ENCODE peak calls at places on chromosomes 7 and 10, in six cellular contexts. P, T, U, C, W and J are unnamed samples.

GRCh38 chr10:100826661-100826982 is 81.2 kb downstream of the PAX2 start:
- DNase-seq in P (no peak), T (no peak), U (no peak), C (no peak), W (no peak), J (no peak)

GRCh38 chr7:151755131-151755787 is 121.7 kb downstream of the PRKAG2 start:
- DNase-seq in P (no peak), T (no peak), U (no peak), C (no peak), W (peak), J (no peak)

GRCh38 chr7:108246227-108246837 is 116.2 kb upstream of the LAMB4 start:
- DNase-seq in P (no peak), T (no peak), U (peak), C (peak), W (peak), J (peak)

GRCh38 chr10:78903351-78903940 is 165.3 kb upstream of the ZMIZ1 start:
- DNase-seq in P (no peak), T (peak), U (no peak), C (no peak), W (no peak), J (no peak)

GRCh38 chr7:31735991-31736982 is 49.3 kb downstream of the PPP1R17 start:
- DNase-seq in P (peak), T (peak), U (peak), C (peak), W (peak), J (peak)

GRCh38 chr7:69929622-69930021 is 331.3 kb downstream of the AUTS2 start:
- DNase-seq in P (no peak), T (no peak), U (no peak), C (no peak), W (no peak), J (no peak)

GRCh38 chr10:48579251-48579960 is 25.5 kb downstream of the ARHGAP22 start:
- DNase-seq in P (no peak), T (no peak), U (no peak), C (no peak), W (peak), J (peak)

GRCh38 chr10:112288526-112288925 is 5.3 kb downstream of the TECTB start:
- DNase-seq in P (no peak), T (no peak), U (no peak), C (no peak), W (no peak), J (no peak)

GRCh38 chr7:131947661-131948060 is 391.2 kb upstream of the PODXL start:
- DNase-seq in P (no peak), T (no peak), U (no peak), C (no peak), W (no peak), J (no peak)

GRCh38 chr7:83150310-83150709 is 12.4 kb downstream of the PCLO start:
- DNase-seq in P (no peak), T (no peak), U (no peak), C (no peak), W (no peak), J (no peak)

GRCh38 chr10:78362406-78363022 is 328.9 kb downstream of the RPS24 start:
- DNase-seq in P (no peak), T (peak), U (no peak), C (no peak), W (no peak), J (no peak)

GRCh38 chr7:50304911-50305621 is 550 bp downstream of the IKZF1 start:
- DNase-seq in P (no peak), T (no peak), U (no peak), C (no peak), W (no peak), J (peak)

GRCh38 chr7:137169282-137169698 is 174.2 kb downstream of the PTN start:
- DNase-seq in P (peak), T (peak), U (peak), C (no peak), W (peak), J (peak)

GRCh38 chr7:131011976-131012375 is 278.0 kb upstream of the KLF14 start:
- DNase-seq in P (no peak), T (no peak), U (no peak), C (no peak), W (peak), J (peak)

GRCh38 chr10:87064651-87065050 is 30.0 kb downstream of the GLUD1 start:
- DNase-seq in P (no peak), T (no peak), U (no peak), C (no peak), W (no peak), J (no peak)

GRCh38 chr7:94062372-94062771 is 58.2 kb upstream of the BET1 start:
- DNase-seq in P (no peak), T (no peak), U (no peak), C (no peak), W (peak), J (no peak)

GRCh38 chr10:25048463-25048862 is 32.1 kb downstream of the THNSL1 start:
- DNase-seq in P (no peak), T (no peak), U (no peak), C (no peak), W (no peak), J (no peak)

GRCh38 chr7:75991531-75992082 is 2.8 kb downstream of the TMEM120A start:
- DNase-seq in P (no peak), T (no peak), U (no peak), C (no peak), W (no peak), J (no peak)

GRCh38 chr7:30664184-30664885 is 17.9 kb downstream of the CRHR2 start:
- DNase-seq in P (no peak), T (no peak), U (no peak), C (no peak), W (no peak), J (no peak)

GRCh38 chr7:149855368-149856305 is 17.5 kb downstream of the ZNF862 start:
- DNase-seq in P (no peak), T (no peak), U (no peak), C (peak), W (peak), J (peak)

GRCh38 chr10:86177483-86178155 is 189.0 kb downstream of the GRID1 start:
- DNase-seq in P (no peak), T (no peak), U (no peak), C (no peak), W (no peak), J (no peak)

GRCh38 chr7:111089822-111090426 is 1.0 kb upstream of the LRRN3 start:
- DNase-seq in P (no peak), T (no peak), U (no peak), C (peak), W (peak), J (peak)

GRCh38 chr10:35910234-35910633 is 268.1 kb upstream of the FZD8 start:
- DNase-seq in P (no peak), T (no peak), U (no peak), C (no peak), W (peak), J (peak)

GRCh38 chr10:18681971-18682403 is 22.8 kb downstream of the ARL5B start:
- DNase-seq in P (no peak), T (no peak), U (no peak), C (no peak), W (peak), J (peak)

GRCh38 chr7:27641576-27642230 is 21.0 kb downstream of the HIBADH start:
- DNase-seq in P (no peak), T (no peak), U (no peak), C (no peak), W (no peak), J (no peak)

GRCh38 chr7:42493436-42494198 is 256.6 kb upstream of the GLI3 start:
- DNase-seq in P (peak), T (peak), U (peak), C (no peak), W (peak), J (peak)
- TF ChIP-seq CTCF in P (no peak), T (no peak), U (no peak), C (no peak), W (no peak), J (no peak)

DNA sequence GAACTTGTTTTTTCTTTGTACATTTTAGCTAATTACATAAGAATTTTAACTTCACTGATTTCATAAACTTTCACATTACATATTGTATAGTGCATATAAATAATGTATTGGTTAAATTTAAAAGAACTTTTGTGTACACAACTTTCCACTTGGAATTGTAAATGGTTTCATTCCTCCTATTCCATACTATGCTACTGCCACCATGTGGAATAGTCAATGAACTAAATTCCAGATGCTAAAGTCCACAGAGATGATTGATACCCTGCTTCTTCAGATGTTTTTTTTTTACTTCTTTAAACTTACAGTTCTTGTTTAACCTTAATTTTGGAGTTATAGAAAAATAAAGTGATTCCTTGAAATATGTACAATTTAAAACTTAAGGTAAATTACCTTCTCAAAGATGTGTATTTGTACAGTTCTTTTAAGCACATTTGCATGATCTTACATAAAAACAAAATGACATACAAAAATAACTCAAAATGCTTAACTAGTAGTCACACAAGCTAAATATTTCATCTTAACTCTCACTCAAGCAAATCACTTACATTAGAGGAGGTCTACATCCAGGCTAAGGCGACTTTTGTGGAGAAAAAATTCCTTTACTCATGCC is 247.6 kb upstream of the HGF start:
- DNase-seq in P (no peak), T (no peak), U (no peak), C (peak), W (peak), J (peak)
- TF ChIP-seq CTCF in P (no peak), T (peak), U (peak), C (peak), W (peak), J (peak)

DNA sequence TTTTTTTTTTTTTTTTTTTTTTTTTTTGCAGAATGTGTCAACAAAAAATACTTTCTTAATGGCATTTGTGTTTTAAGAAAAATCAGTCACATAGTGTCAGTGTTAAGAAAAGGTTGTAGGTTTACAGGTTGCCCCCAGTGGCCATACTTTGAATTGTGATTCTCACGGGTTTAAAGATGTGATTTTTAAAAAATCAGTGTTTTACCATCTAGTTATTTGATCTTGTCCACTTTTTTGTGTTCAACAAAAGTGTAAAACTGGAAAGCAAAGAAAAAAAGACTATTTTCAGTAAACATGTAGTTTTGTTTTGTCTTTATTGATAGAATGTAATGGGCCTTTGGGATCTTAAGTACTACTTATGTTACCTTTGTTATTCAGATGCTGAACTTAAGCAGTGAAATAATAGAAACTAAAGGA is 25.7 kb downstream of the SUV39H2 start:
- DNase-seq in P (no peak), T (no peak), U (no peak), C (peak), W (peak), J (peak)
- TF ChIP-seq CTCF in P (peak), T (peak), U (peak), C (no peak), W (peak), J (peak)

GRCh38 chr7:158544708-158545107 is 42.9 kb downstream of the PTPRN2 start:
- DNase-seq in P (no peak), T (no peak), U (no peak), C (no peak), W (no peak), J (no peak)

GRCh38 chr7:158543840-158544239 is 43.8 kb downstream of the PTPRN2 start:
- DNase-seq in P (no peak), T (no peak), U (no peak), C (no peak), W (no peak), J (no peak)

GRCh38 chr7:158542651-158543400 is 44.8 kb downstream of the PTPRN2 start:
- DNase-seq in P (no peak), T (no peak), U (no peak), C (no peak), W (no peak), J (no peak)

GRCh38 chr7:158541330-158542010 is 46.2 kb downstream of the PTPRN2 start:
- DNase-seq in P (no peak), T (no peak), U (no peak), C (no peak), W (no peak), J (no peak)

GRCh38 chr7:158543401-158543680 is 44.3 kb downstream of the PTPRN2 start:
- DNase-seq in P (no peak), T (no peak), U (no peak), C (no peak), W (no peak), J (no peak)
- TF ChIP-seq CTCF in P (no peak), T (no peak), U (no peak), C (no peak), W (no peak), J (no peak)

GRCh38 chr7:112789824-112790650 is at the start of gene TMEM168:
- DNase-seq in P (peak), T (peak), U (peak), C (peak), W (peak), J (peak)
- TF ChIP-seq CTCF in P (no peak), T (no peak), U (no peak), C (no peak), W (no peak), J (no peak)

GRCh38 chr10:14952851-14953451 is 945 bp downstream of the DCLRE1C start:
- DNase-seq in P (no peak), T (peak), U (no peak), C (no peak), W (peak), J (peak)
- TF ChIP-seq CTCF in P (no peak), T (no peak), U (no peak), C (no peak), W (no peak), J (peak)

DNA sequence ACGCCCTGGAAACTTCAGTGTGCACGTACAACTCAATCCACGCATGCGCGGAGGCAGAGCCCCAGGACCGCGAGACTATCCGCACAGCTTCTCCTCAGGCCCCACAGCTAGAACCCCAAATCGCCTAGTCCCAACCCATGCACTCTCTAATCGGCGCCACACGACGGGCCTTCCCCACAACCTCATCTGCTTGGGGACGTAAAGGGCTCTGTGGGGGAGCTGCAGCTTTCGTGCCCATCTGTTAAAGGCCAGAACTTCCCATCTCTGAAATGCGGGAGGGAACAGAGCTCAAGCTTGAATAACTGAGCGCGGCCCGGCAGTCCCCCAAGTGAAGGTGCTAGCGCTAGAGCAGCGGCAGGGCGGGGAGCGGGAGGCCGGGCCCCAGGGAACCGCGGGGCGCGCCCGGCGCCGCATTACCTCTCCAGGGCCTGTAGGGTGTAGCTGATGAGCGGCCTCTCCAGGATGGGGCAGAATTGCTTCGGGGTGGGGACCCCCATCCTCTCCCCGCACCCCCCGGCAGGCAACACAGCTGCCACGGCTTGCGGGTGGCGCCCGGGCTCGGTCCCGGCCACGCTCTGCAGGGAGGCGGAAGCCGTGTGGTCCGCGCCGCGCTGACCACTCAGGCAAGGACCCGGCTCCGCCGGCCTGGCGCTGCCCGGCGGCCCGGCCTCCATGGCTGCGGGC is 547 bp downstream of the CRPPA start:
- DNase-seq in P (peak), T (peak), U (peak), C (peak), W (peak), J (peak)
- TF ChIP-seq CTCF in P (peak), T (no peak), U (peak), C (no peak), W (no peak), J (peak)

GRCh38 chr7:116598278-116598677 is 73.4 kb downstream of the CAV1 start:
- DNase-seq in P (no peak), T (no peak), U (no peak), C (no peak), W (no peak), J (no peak)
- TF ChIP-seq CTCF in P (no peak), T (no peak), U (no peak), C (no peak), W (peak), J (peak)

GRCh38 chr10:5299950-5300349 is 64.8 kb upstream of the UCN3 start:
- DNase-seq in P (no peak), T (no peak), U (no peak), C (no peak), W (peak), J (no peak)

GRCh38 chr10:5310914-5311313 is 53.9 kb upstream of the UCN3 start:
- DNase-seq in P (no peak), T (no peak), U (no peak), C (no peak), W (no peak), J (no peak)

GRCh38 chr10:5303504-5303903 is 61.3 kb upstream of the UCN3 start:
- DNase-seq in P (no peak), T (no peak), U (no peak), C (no peak), W (no peak), J (no peak)

GRCh38 chr10:5305374-5305773 is 59.4 kb upstream of the UCN3 start:
- DNase-seq in P (no peak), T (no peak), U (no peak), C (no peak), W (no peak), J (no peak)
- TF ChIP-seq CTCF in P (no peak), T (no peak), U (no peak), C (no peak), W (no peak), J (no peak)